ENCODE peak calls at places on chromosome 9, in ten cellular contexts. V is pulmonary artery endothelial cell; Q is activated CD4-positive, alpha-beta T cell treated with anti-CD3 and anti-CD28 coated beads, Interleukin-2, amount 10 ng/mL, durations not matched to agents 7 days and 5 days; U is GM20000; B is activated CD8-positive, alpha-beta memory T cell treated with anti-CD3 and anti-CD28 coated beads for 48 hours; A is RCC 7860; O is progenitor cell of endocrine pancreas; K is activated T-helper 2 cell treated with anti-CD3 and anti-CD28 coated beads, Interferon-gamma antibody, Interleukin-2, Interleukin-4, amounts not matched to agents 10 μg/mL and 5 μg/mL and 100 μg/mL, durations not matched to agents 14 hours and 24 hours and 36 hours; G is stimulated activated CD4-positive, alpha-beta T cell treated with anti-CD3 and anti-CD28 coated beads, TNF-alpha, amount 100 ng/mL, for 4 hours; Y is pancreas. I is an unnamed sample.
A peak's percentile ranks its signal among the peaks of the same experiment; 100 is the strongest.

GRCh38 chr9:92749071-92749933 is 15.3 kb downstream of the BICD2 start:
- DNase-seq in B (no peak), Q (no peak), A (no peak), K (no peak), G (no peak), V (no peak), Y (no peak), O (no peak), U (no peak), I (peak; percentile 63)

GRCh38 chr9:126715382-126715781 is 89.5 kb upstream of the ZBTB43 start:
- DNase-seq in O (no peak), A (no peak), Q (no peak), G (no peak), V (no peak), K (no peak), U (no peak), Y (no peak), B (no peak), I (no peak)

GRCh38 chr9:27054125-27054524 is 48.7 kb upstream of the LRRC19 start:
- DNase-seq in U (no peak), O (no peak), V (no peak), A (no peak), G (no peak), Q (no peak), K (no peak), B (no peak), Y (no peak), I (no peak)

GRCh38 chr9:120937596-120937995 is 11.0 kb upstream of the TRAF1 start:
- DNase-seq in O (no peak), Y (no peak), B (no peak), U (no peak), G (no peak), V (no peak), Q (no peak), K (no peak), A (no peak), I (no peak)

GRCh38 chr9:97305501-97306298 is 1.8 kb upstream of the CCDC180 start:
- DNase-seq in V (no peak), Y (no peak), U (no peak), G (no peak), K (no peak), B (no peak), A (no peak), Q (no peak), O (no peak), I (no peak)

GRCh38 chr9:126207256-126207655 is 119.4 kb upstream of the MVB12B start:
- DNase-seq in U (no peak), G (no peak), V (no peak), O (no peak), K (no peak), Q (no peak), Y (no peak), A (no peak), B (no peak), I (no peak)

GRCh38 chr9:20321683-20322082 is 300.6 kb downstream of the MLLT3 start:
- DNase-seq in U (no peak), Y (no peak), A (no peak), O (no peak), Q (peak; percentile 83), G (no peak), K (peak; percentile 49), B (no peak), V (no peak), I (no peak)

GRCh38 chr9:86891886-86892437 is 55.3 kb downstream of the GAS1 start:
- DNase-seq in O (no peak), U (no peak), V (no peak), Y (no peak), G (no peak), K (no peak), B (no peak), Q (no peak), A (no peak), I (no peak)

GRCh38 chr9:131282688-131283422 is 6.5 kb upstream of the FAM78A start:
- DNase-seq in U (no peak), A (no peak), V (no peak), Y (no peak), G (no peak), O (peak; percentile 32), B (no peak), Q (no peak), K (no peak), I (peak; percentile 72)

GRCh38 chr9:124544535-124544934 is 37.3 kb upstream of the NR5A1 start:
- DNase-seq in K (no peak), A (no peak), Q (no peak), V (no peak), B (no peak), U (no peak), G (no peak), Y (no peak), O (no peak), I (no peak)

I was measured in glutamatergic neuron.